ENCODE peak calls at places on chromosomes 11 and 22, in four cellular contexts. R is caudate nucleus, M is H54, O is fibroblast of mammary gland. P is an unnamed sample.

GRCh38 chr22:37823134-37823985 is at the start of gene GALR3:
- DNase-seq in M (no peak), R (no peak), O (no peak), P (no peak)

GRCh38 chr22:49024775-49025440 is 802.8 kb downstream of the BRD1 start:
- DNase-seq in M (no peak), R (no peak), O (no peak), P (no peak)

GRCh38 chr11:114258696-114259095 is 37.5 kb upstream of the NNMT start:
- DNase-seq in M (no peak), R (no peak), O (no peak), P (no peak)

GRCh38 chr11:63745304-63746170 is 23.0 kb downstream of the ZFTA start:
- DNase-seq in R (no peak), O (no peak), M (no peak), P (no peak)

GRCh38 chr11:113286509-113287497 is 27.6 kb upstream of the TTC12 start:
- DNase-seq in O (peak), R (no peak), M (no peak), P (no peak)

GRCh38 chr11:28727254-28727653 is 619.1 kb downstream of the METTL15 start:
- DNase-seq in M (no peak), R (no peak), O (no peak), P (no peak)

GRCh38 chr11:88332851-88333250 is 4.7 kb downstream of the CTSC start:
- DNase-seq in R (no peak), O (peak), M (no peak), P (no peak)

GRCh38 chr11:128516467-128516778 is 70.9 kb downstream of the ETS1 start:
- DNase-seq in R (no peak), O (no peak), M (no peak), P (no peak)

GRCh38 chr22:29096736-29097669 is 24.2 kb downstream of the KREMEN1 start:
- DNase-seq in O (peak), R (no peak), M (no peak), P (no peak)

GRCh38 chr11:34936945-34937344 is 20.5 kb downstream of the PDHX start:
- DNase-seq in O (no peak), R (no peak), M (no peak), P (no peak)

GRCh38 chr11:6404341-6405038 is 14.2 kb downstream of the SMPD1 start:
- DNase-seq in O (peak), M (no peak), R (no peak), P (no peak)